ENCODE peak calls at places on chromosome 3, in seven cellular contexts. One of them, this sample, is unnamed.

GRCh38 chr3:126314305-126315082 is 42.7 kb downstream of the KLF15 start:
- DNase-seq in heart left ventricle: no peak
- DNase-seq in DND-41: no peak
- DNase-seq in psoas muscle: no peak
- DNase-seq in endothelial cell of umbilical vein: no peak
- DNase-seq in transverse colon: no peak
- DNase-seq in body of pancreas: no peak
- DNase-seq in this sample: no peak

GRCh38 chr3:195251336-195252065 is 19.5 kb downstream of the XXYLT1 start:
- DNase-seq in heart left ventricle: no peak
- DNase-seq in DND-41: peak; percentile 2
- DNase-seq in psoas muscle: no peak
- DNase-seq in endothelial cell of umbilical vein: no peak
- DNase-seq in transverse colon: no peak
- DNase-seq in body of pancreas: no peak
- DNase-seq in this sample: no peak

GRCh38 chr3:54527953-54528352 is 399.9 kb downstream of the LRTM1 start:
- DNase-seq in heart left ventricle: no peak
- DNase-seq in DND-41: no peak
- DNase-seq in psoas muscle: peak; percentile 24
- DNase-seq in endothelial cell of umbilical vein: no peak
- DNase-seq in transverse colon: no peak
- DNase-seq in body of pancreas: peak; percentile 22
- DNase-seq in this sample: peak; percentile 7

GRCh38 chr3:15628967-15629366 is 27.4 kb downstream of the BTD start:
- DNase-seq in heart left ventricle: no peak
- DNase-seq in DND-41: no peak
- DNase-seq in psoas muscle: no peak
- DNase-seq in endothelial cell of umbilical vein: no peak
- DNase-seq in transverse colon: no peak
- DNase-seq in body of pancreas: no peak
- DNase-seq in this sample: no peak

GRCh38 chr3:149703474-149703873 is 45.6 kb upstream of the WWTR1 start:
- DNase-seq in heart left ventricle: no peak
- DNase-seq in DND-41: no peak
- DNase-seq in psoas muscle: peak; percentile 63
- DNase-seq in endothelial cell of umbilical vein: no peak
- DNase-seq in transverse colon: peak; percentile 14
- DNase-seq in body of pancreas: peak; percentile 13
- DNase-seq in this sample: peak; percentile 15

GRCh38 chr3:197076446-197076845 is 46.8 kb upstream of the MELTF start:
- DNase-seq in heart left ventricle: no peak
- DNase-seq in DND-41: no peak
- DNase-seq in psoas muscle: no peak
- DNase-seq in endothelial cell of umbilical vein: no peak
- DNase-seq in transverse colon: no peak
- DNase-seq in body of pancreas: no peak
- DNase-seq in this sample: no peak

GRCh38 chr3:171374260-171374659 is 85.9 kb downstream of the TNIK start:
- DNase-seq in heart left ventricle: no peak
- DNase-seq in DND-41: no peak
- DNase-seq in psoas muscle: no peak
- DNase-seq in endothelial cell of umbilical vein: peak; percentile 78
- DNase-seq in transverse colon: no peak
- DNase-seq in body of pancreas: no peak
- DNase-seq in this sample: no peak

GRCh38 chr3:16227566-16227965 is 37.2 kb downstream of the DPH3 start:
- DNase-seq in heart left ventricle: no peak
- DNase-seq in DND-41: no peak
- DNase-seq in psoas muscle: no peak
- DNase-seq in endothelial cell of umbilical vein: no peak
- DNase-seq in transverse colon: no peak
- DNase-seq in body of pancreas: no peak
- DNase-seq in this sample: no peak

GRCh38 chr3:65793495-65794200 is 245.1 kb downstream of the MAGI1 start:
- DNase-seq in heart left ventricle: no peak
- DNase-seq in DND-41: no peak
- DNase-seq in psoas muscle: no peak
- DNase-seq in endothelial cell of umbilical vein: no peak
- DNase-seq in transverse colon: no peak
- DNase-seq in body of pancreas: no peak
- DNase-seq in this sample: no peak

GRCh38 chr3:24493951-24494615 is 567 bp downstream of the THRB start:
- DNase-seq in heart left ventricle: peak; percentile 80
- DNase-seq in DND-41: no peak
- DNase-seq in psoas muscle: peak; percentile 86
- DNase-seq in endothelial cell of umbilical vein: peak; percentile 20
- DNase-seq in transverse colon: peak; percentile 66
- DNase-seq in body of pancreas: peak; percentile 81
- DNase-seq in this sample: no peak

GRCh38 chr3:104960579-104960978 is 406.1 kb upstream of the ALCAM start:
- DNase-seq in heart left ventricle: no peak
- DNase-seq in DND-41: no peak
- DNase-seq in psoas muscle: no peak
- DNase-seq in endothelial cell of umbilical vein: no peak
- DNase-seq in transverse colon: no peak
- DNase-seq in body of pancreas: no peak
- DNase-seq in this sample: no peak

GRCh38 chr3:65548848-65549625 is 489.7 kb downstream of the MAGI1 start:
- DNase-seq in heart left ventricle: peak; percentile 40
- DNase-seq in DND-41: no peak
- DNase-seq in psoas muscle: peak; percentile 17
- DNase-seq in endothelial cell of umbilical vein: no peak
- DNase-seq in transverse colon: peak; percentile 23
- DNase-seq in body of pancreas: no peak
- DNase-seq in this sample: no peak

GRCh38 chr3:195825191-195825588 is 13.5 kb upstream of the MUC4 start:
- DNase-seq in heart left ventricle: no peak
- DNase-seq in DND-41: no peak
- DNase-seq in psoas muscle: no peak
- DNase-seq in endothelial cell of umbilical vein: no peak
- DNase-seq in transverse colon: no peak
- DNase-seq in body of pancreas: no peak
- DNase-seq in this sample: no peak

GRCh38 chr3:120791958-120792357 is 49.4 kb downstream of the GTF2E1 start:
- DNase-seq in heart left ventricle: no peak
- DNase-seq in DND-41: no peak
- DNase-seq in psoas muscle: no peak
- DNase-seq in endothelial cell of umbilical vein: peak; percentile 74
- DNase-seq in transverse colon: no peak
- DNase-seq in body of pancreas: no peak
- DNase-seq in this sample: no peak

GRCh38 chr3:112555535-112556170 is 6.1 kb downstream of the ATG3 start:
- DNase-seq in heart left ventricle: no peak
- DNase-seq in DND-41: no peak
- DNase-seq in psoas muscle: no peak
- DNase-seq in endothelial cell of umbilical vein: peak; percentile 40
- DNase-seq in transverse colon: no peak
- DNase-seq in body of pancreas: no peak
- DNase-seq in this sample: no peak

GRCh38 chr3:111874177-111874820 is 15.2 kb downstream of the PHLDB2 start:
- DNase-seq in heart left ventricle: no peak
- DNase-seq in DND-41: no peak
- DNase-seq in psoas muscle: no peak
- DNase-seq in endothelial cell of umbilical vein: peak; percentile 47
- DNase-seq in transverse colon: no peak
- DNase-seq in body of pancreas: no peak
- DNase-seq in this sample: no peak

GRCh38 chr3:125072310-125072709 is 16.5 kb upstream of the HEG1 start:
- DNase-seq in heart left ventricle: no peak
- DNase-seq in DND-41: no peak
- DNase-seq in psoas muscle: no peak
- DNase-seq in endothelial cell of umbilical vein: peak; percentile 48
- DNase-seq in transverse colon: no peak
- DNase-seq in body of pancreas: no peak
- DNase-seq in this sample: no peak

GRCh38 chr3:69006083-69006482 is 7.4 kb downstream of the EOGT start:
- DNase-seq in heart left ventricle: no peak
- DNase-seq in DND-41: no peak
- DNase-seq in psoas muscle: no peak
- DNase-seq in endothelial cell of umbilical vein: no peak
- DNase-seq in transverse colon: no peak
- DNase-seq in body of pancreas: no peak
- DNase-seq in this sample: no peak

GRCh38 chr3:141388823-141389617 is 20.7 kb downstream of the ZBTB38 start:
- DNase-seq in heart left ventricle: no peak
- DNase-seq in DND-41: no peak
- DNase-seq in psoas muscle: no peak
- DNase-seq in endothelial cell of umbilical vein: peak; percentile 63
- DNase-seq in transverse colon: no peak
- DNase-seq in body of pancreas: no peak
- DNase-seq in this sample: no peak

GRCh38 chr3:44554626-44555592 is at the start of gene ZKSCAN7:
- DNase-seq in heart left ventricle: peak; percentile 59
- DNase-seq in DND-41: peak; percentile 80
- DNase-seq in psoas muscle: peak; percentile 64
- DNase-seq in endothelial cell of umbilical vein: peak; percentile 42
- DNase-seq in transverse colon: peak; percentile 44
- DNase-seq in body of pancreas: peak; percentile 69
- DNase-seq in this sample: peak; percentile 1

GRCh38 chr3:187504435-187504834 is 136.2 kb downstream of the RTP4 start:
- DNase-seq in heart left ventricle: no peak
- DNase-seq in DND-41: no peak
- DNase-seq in psoas muscle: no peak
- DNase-seq in endothelial cell of umbilical vein: no peak
- DNase-seq in transverse colon: no peak
- DNase-seq in body of pancreas: no peak
- DNase-seq in this sample: no peak

GRCh38 chr3:33636125-33636855 is 81.8 kb downstream of the CLASP2 start:
- DNase-seq in heart left ventricle: no peak
- DNase-seq in DND-41: peak; percentile 5
- DNase-seq in psoas muscle: no peak
- DNase-seq in endothelial cell of umbilical vein: peak; percentile 70
- DNase-seq in transverse colon: no peak
- DNase-seq in body of pancreas: peak; percentile 15
- DNase-seq in this sample: no peak

GRCh38 chr3:52636673-52637072 is 49.0 kb downstream of the PBRM1 start:
- DNase-seq in heart left ventricle: no peak
- DNase-seq in DND-41: no peak
- DNase-seq in psoas muscle: no peak
- DNase-seq in endothelial cell of umbilical vein: no peak
- DNase-seq in transverse colon: no peak
- DNase-seq in body of pancreas: no peak
- DNase-seq in this sample: no peak
- H3K36me3 ChIP-seq in heart left ventricle: peaks cover 99% of the 10 kb centered on the region
- H3K36me3 ChIP-seq in DND-41: peaks cover 73% of the 10 kb centered on the region
- H3K36me3 ChIP-seq in psoas muscle: peaks cover 99% of the 10 kb centered on the region
- H3K36me3 ChIP-seq in endothelial cell of umbilical vein: peaks cover 12% of the 10 kb centered on the region
- H3K36me3 ChIP-seq in transverse colon: no peaks in the 10 kb centered on the region
- H3K36me3 ChIP-seq in body of pancreas: peaks cover 16% of the 10 kb centered on the region
- H3K36me3 ChIP-seq in this sample: peaks cover 3% of the 10 kb centered on the region

GRCh38 chr3:60531759-60532158 is 719.5 kb downstream of the FHIT start:
- DNase-seq in heart left ventricle: no peak
- DNase-seq in DND-41: no peak
- DNase-seq in psoas muscle: no peak
- DNase-seq in endothelial cell of umbilical vein: no peak
- DNase-seq in transverse colon: no peak
- DNase-seq in body of pancreas: no peak
- DNase-seq in this sample: no peak
- H3K4me3 ChIP-seq in heart left ventricle: no peak overlapping the region
- H3K4me3 ChIP-seq in DND-41: no peak overlapping the region
- H3K4me3 ChIP-seq in psoas muscle: no peak overlapping the region
- H3K4me3 ChIP-seq in endothelial cell of umbilical vein: no peak overlapping the region
- H3K4me3 ChIP-seq in transverse colon: no peak overlapping the region
- H3K4me3 ChIP-seq in body of pancreas: no peak overlapping the region
- H3K4me3 ChIP-seq in this sample: no peak overlapping the region

DNA sequence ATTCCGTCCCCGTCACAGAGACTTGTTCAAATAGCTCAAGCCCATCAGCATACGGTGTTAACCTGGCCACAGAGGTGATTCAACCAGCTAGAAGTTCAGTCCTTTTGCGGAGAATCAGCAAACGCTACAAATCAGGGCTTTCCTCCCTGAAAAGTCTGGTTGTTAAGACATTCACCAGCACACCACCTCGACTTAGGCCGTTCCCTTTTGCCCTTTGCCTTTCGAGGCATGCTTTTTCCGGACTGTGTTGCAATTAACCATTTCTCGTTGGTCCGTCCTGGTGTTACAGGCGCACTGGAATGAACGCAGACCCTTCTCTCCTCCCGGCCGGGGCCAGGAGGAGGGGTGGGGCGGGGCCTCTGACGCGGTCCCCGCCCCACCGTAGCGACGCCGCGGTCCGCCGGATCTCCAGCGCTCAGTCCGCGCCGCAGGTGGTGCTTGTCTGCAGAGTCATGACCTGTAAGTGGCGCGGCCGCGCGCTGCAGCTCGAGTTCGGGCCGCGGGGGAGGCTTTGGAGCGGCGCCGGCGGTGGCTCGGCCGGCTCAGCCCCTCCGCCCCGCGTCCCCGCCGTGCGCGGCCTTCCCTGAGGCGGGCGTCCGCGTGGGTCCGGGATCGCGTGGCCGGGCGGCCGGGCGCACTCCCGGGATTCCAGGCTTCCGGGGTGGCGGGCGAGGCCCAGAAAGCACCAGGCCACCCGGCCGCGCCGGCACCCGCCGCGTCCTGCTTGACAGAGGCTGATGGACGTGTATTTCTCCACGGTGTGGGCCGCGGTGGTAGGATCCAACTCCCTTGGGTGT is at the start of gene NIT2:
- DNase-seq in heart left ventricle: peak; percentile 89
- DNase-seq in DND-41: peak; percentile 83
- DNase-seq in psoas muscle: peak; percentile 88
- DNase-seq in endothelial cell of umbilical vein: peak; percentile 72
- DNase-seq in transverse colon: peak; percentile 88
- DNase-seq in body of pancreas: peak; percentile 93
- DNase-seq in this sample: peak; percentile 23
- TF ChIP-seq CTCF in heart left ventricle: no peak
- TF ChIP-seq CTCF in DND-41: peak; percentile 4
- TF ChIP-seq CTCF in psoas muscle: no peak
- TF ChIP-seq CTCF in endothelial cell of umbilical vein: no peak
- TF ChIP-seq CTCF in transverse colon: no peak
- TF ChIP-seq CTCF in body of pancreas: no peak
- TF ChIP-seq CTCF in this sample: no peak

DNA sequence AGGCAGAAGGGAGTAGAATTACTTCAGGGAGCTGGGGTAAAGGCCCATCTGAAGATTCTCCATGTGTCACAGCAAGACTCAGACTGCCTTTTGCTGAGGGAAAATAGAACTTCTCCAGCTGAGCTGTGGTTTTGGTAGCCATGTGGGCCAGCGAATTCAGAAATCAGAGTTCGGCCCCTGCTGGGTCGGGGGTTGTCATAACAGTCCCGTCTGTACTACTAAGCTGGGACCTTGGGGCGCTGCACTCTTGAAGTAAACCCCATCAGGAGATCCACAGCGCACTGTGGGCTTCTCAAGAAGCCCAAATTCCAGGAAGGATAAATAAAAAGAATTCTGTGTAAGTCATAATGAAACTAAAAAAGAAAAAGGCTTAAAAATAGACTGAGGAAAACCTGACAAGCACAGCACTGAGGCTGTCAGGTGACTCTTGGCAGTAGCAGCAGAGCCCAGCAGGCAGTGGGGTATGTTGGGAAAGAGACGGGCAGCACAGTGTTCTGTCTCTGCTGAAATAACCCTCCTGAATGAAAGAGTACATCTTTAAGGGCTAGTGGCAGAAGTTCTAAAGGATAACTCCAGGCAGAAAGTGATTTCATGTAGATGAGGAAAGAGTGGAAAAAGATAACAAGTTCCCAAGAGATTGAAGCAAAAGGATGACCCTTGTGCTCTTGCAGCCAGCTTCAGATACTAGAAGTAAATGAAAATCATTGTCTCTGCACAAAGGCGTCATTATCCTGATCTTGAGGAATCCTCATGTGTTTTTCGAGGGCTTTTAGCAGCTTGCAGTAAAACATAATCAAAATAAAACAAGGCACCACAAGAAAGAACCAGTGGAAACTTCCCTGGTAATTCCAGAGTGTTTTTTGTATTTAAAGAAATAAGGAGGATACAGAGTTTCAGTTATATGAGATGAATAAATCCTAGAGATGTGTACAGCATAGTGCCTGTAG is 74.5 kb downstream of the RAB7A start:
- DNase-seq in heart left ventricle: peak; percentile 39
- DNase-seq in DND-41: no peak
- DNase-seq in psoas muscle: peak; percentile 35
- DNase-seq in endothelial cell of umbilical vein: no peak
- DNase-seq in transverse colon: no peak
- DNase-seq in body of pancreas: no peak
- DNase-seq in this sample: no peak
- H3K36me3 ChIP-seq in heart left ventricle: peaks cover 51% of the 10 kb centered on the region
- H3K36me3 ChIP-seq in DND-41: peaks cover 64% of the 10 kb centered on the region
- H3K36me3 ChIP-seq in psoas muscle: peaks cover 43% of the 10 kb centered on the region
- H3K36me3 ChIP-seq in endothelial cell of umbilical vein: peaks cover 17% of the 10 kb centered on the region
- H3K36me3 ChIP-seq in transverse colon: no peaks in the 10 kb centered on the region
- H3K36me3 ChIP-seq in body of pancreas: peaks cover 6% of the 10 kb centered on the region
- H3K36me3 ChIP-seq in this sample: peaks cover 10% of the 10 kb centered on the region